ENCODE peak calls at places on chromosomes 16 and 17, in nine cellular contexts. One of them, this sample, is unnamed.

GRCh38 chr16:65106792-65107191 is 15.1 kb downstream of the CDH11 start:
- DNase-seq in substantia nigra: no peak
- DNase-seq in fibroblast of the conjunctiva: no peak
- DNase-seq in Calu3: no peak
- DNase-seq in T-helper 2 cell: no peak
- DNase-seq in activated CD8-positive, alpha-beta memory T cell treated with anti-CD3 and anti-CD28 coated beads for 4 hours: no peak
- DNase-seq in EL: peak
- DNase-seq in skeletal muscle cell: no peak
- DNase-seq in NCI-H2171: no peak
- DNase-seq in this sample: no peak

GRCh38 chr17:71173963-71174362 is 946.9 kb upstream of the SOX9 start:
- DNase-seq in skeletal muscle cell: no peak
- DNase-seq in Calu3: no peak
- DNase-seq in EL: no peak
- DNase-seq in fibroblast of the conjunctiva: no peak
- DNase-seq in NCI-H2171: no peak
- DNase-seq in activated CD8-positive, alpha-beta memory T cell treated with anti-CD3 and anti-CD28 coated beads for 4 hours: no peak
- DNase-seq in substantia nigra: no peak
- DNase-seq in T-helper 2 cell: no peak
- DNase-seq in this sample: no peak

GRCh38 chr16:56749806-56750491 is 20.0 kb downstream of the NUP93 start:
- DNase-seq in skeletal muscle cell: no peak
- DNase-seq in EL: no peak
- DNase-seq in fibroblast of the conjunctiva: no peak
- DNase-seq in substantia nigra: no peak
- DNase-seq in T-helper 2 cell: no peak
- DNase-seq in Calu3: no peak
- DNase-seq in NCI-H2171: no peak
- DNase-seq in activated CD8-positive, alpha-beta memory T cell treated with anti-CD3 and anti-CD28 coated beads for 4 hours: no peak
- DNase-seq in this sample: no peak

GRCh38 chr16:13429411-13429810 is 490.5 kb upstream of the ERCC4 start:
- DNase-seq in activated CD8-positive, alpha-beta memory T cell treated with anti-CD3 and anti-CD28 coated beads for 4 hours: no peak
- DNase-seq in substantia nigra: no peak
- DNase-seq in Calu3: no peak
- DNase-seq in EL: peak
- DNase-seq in T-helper 2 cell: no peak
- DNase-seq in NCI-H2171: no peak
- DNase-seq in fibroblast of the conjunctiva: no peak
- DNase-seq in skeletal muscle cell: no peak
- DNase-seq in this sample: no peak

GRCh38 chr17:58968662-58969061 is 138.0 kb downstream of the TRIM37 start:
- DNase-seq in Calu3: no peak
- DNase-seq in T-helper 2 cell: peak
- DNase-seq in EL: no peak
- DNase-seq in substantia nigra: no peak
- DNase-seq in NCI-H2171: no peak
- DNase-seq in skeletal muscle cell: no peak
- DNase-seq in fibroblast of the conjunctiva: no peak
- DNase-seq in activated CD8-positive, alpha-beta memory T cell treated with anti-CD3 and anti-CD28 coated beads for 4 hours: no peak
- DNase-seq in this sample: no peak

GRCh38 chr16:48596326-48596725 is 13.7 kb downstream of the N4BP1 start:
- DNase-seq in EL: no peak
- DNase-seq in activated CD8-positive, alpha-beta memory T cell treated with anti-CD3 and anti-CD28 coated beads for 4 hours: no peak
- DNase-seq in NCI-H2171: no peak
- DNase-seq in skeletal muscle cell: no peak
- DNase-seq in Calu3: no peak
- DNase-seq in substantia nigra: no peak
- DNase-seq in T-helper 2 cell: peak
- DNase-seq in fibroblast of the conjunctiva: no peak
- DNase-seq in this sample: no peak

GRCh38 chr16:53067675-53068074 is 12.9 kb downstream of the CHD9 start:
- DNase-seq in skeletal muscle cell: no peak
- DNase-seq in fibroblast of the conjunctiva: no peak
- DNase-seq in EL: no peak
- DNase-seq in substantia nigra: no peak
- DNase-seq in activated CD8-positive, alpha-beta memory T cell treated with anti-CD3 and anti-CD28 coated beads for 4 hours: no peak
- DNase-seq in T-helper 2 cell: no peak
- DNase-seq in NCI-H2171: no peak
- DNase-seq in Calu3: no peak
- DNase-seq in this sample: no peak

GRCh38 chr16:745739-746138 is 4.9 kb upstream of the CIAO3 start:
- DNase-seq in fibroblast of the conjunctiva: no peak
- DNase-seq in NCI-H2171: no peak
- DNase-seq in Calu3: peak
- DNase-seq in skeletal muscle cell: no peak
- DNase-seq in EL: no peak
- DNase-seq in activated CD8-positive, alpha-beta memory T cell treated with anti-CD3 and anti-CD28 coated beads for 4 hours: no peak
- DNase-seq in substantia nigra: no peak
- DNase-seq in T-helper 2 cell: no peak
- DNase-seq in this sample: no peak

GRCh38 chr17:7444682-7445010 is 215 bp upstream of the CHRNB1 start:
- DNase-seq in substantia nigra: no peak
- DNase-seq in EL: no peak
- DNase-seq in activated CD8-positive, alpha-beta memory T cell treated with anti-CD3 and anti-CD28 coated beads for 4 hours: no peak
- DNase-seq in skeletal muscle cell: no peak
- DNase-seq in Calu3: no peak
- DNase-seq in fibroblast of the conjunctiva: no peak
- DNase-seq in NCI-H2171: peak
- DNase-seq in T-helper 2 cell: no peak
- DNase-seq in this sample: no peak

GRCh38 chr16:47780213-47780612 is 319.1 kb downstream of the PHKB start:
- DNase-seq in activated CD8-positive, alpha-beta memory T cell treated with anti-CD3 and anti-CD28 coated beads for 4 hours: no peak
- DNase-seq in NCI-H2171: no peak
- DNase-seq in EL: no peak
- DNase-seq in Calu3: no peak
- DNase-seq in fibroblast of the conjunctiva: no peak
- DNase-seq in T-helper 2 cell: no peak
- DNase-seq in skeletal muscle cell: no peak
- DNase-seq in substantia nigra: no peak
- DNase-seq in this sample: no peak

GRCh38 chr17:63382136-63382535 is 64.0 kb downstream of the CYB561 start:
- DNase-seq in substantia nigra: no peak
- DNase-seq in NCI-H2171: no peak
- DNase-seq in Calu3: no peak
- DNase-seq in skeletal muscle cell: no peak
- DNase-seq in activated CD8-positive, alpha-beta memory T cell treated with anti-CD3 and anti-CD28 coated beads for 4 hours: no peak
- DNase-seq in fibroblast of the conjunctiva: no peak
- DNase-seq in EL: peak
- DNase-seq in T-helper 2 cell: no peak
- DNase-seq in this sample: no peak

GRCh38 chr17:42240201-42240600 is 36.0 kb downstream of the STAT5B start:
- DNase-seq in NCI-H2171: no peak
- DNase-seq in EL: no peak
- DNase-seq in activated CD8-positive, alpha-beta memory T cell treated with anti-CD3 and anti-CD28 coated beads for 4 hours: no peak
- DNase-seq in fibroblast of the conjunctiva: no peak
- DNase-seq in skeletal muscle cell: no peak
- DNase-seq in Calu3: no peak
- DNase-seq in T-helper 2 cell: no peak
- DNase-seq in substantia nigra: no peak
- DNase-seq in this sample: no peak

GRCh38 chr17:69733171-69734014 is 318.9 kb downstream of the MAP2K6 start:
- DNase-seq in EL: peak
- DNase-seq in activated CD8-positive, alpha-beta memory T cell treated with anti-CD3 and anti-CD28 coated beads for 4 hours: no peak
- DNase-seq in Calu3: no peak
- DNase-seq in fibroblast of the conjunctiva: peak
- DNase-seq in NCI-H2171: no peak
- DNase-seq in substantia nigra: no peak
- DNase-seq in T-helper 2 cell: no peak
- DNase-seq in skeletal muscle cell: peak
- DNase-seq in this sample: no peak

GRCh38 chr17:3015890-3016289 is 47.5 kb downstream of the OR1D5 start:
- DNase-seq in T-helper 2 cell: no peak
- DNase-seq in skeletal muscle cell: no peak
- DNase-seq in fibroblast of the conjunctiva: no peak
- DNase-seq in EL: peak
- DNase-seq in NCI-H2171: no peak
- DNase-seq in substantia nigra: no peak
- DNase-seq in Calu3: no peak
- DNase-seq in activated CD8-positive, alpha-beta memory T cell treated with anti-CD3 and anti-CD28 coated beads for 4 hours: no peak
- DNase-seq in this sample: no peak

GRCh38 chr16:53781023-53781605 is 77.2 kb downstream of the FTO start:
- DNase-seq in activated CD8-positive, alpha-beta memory T cell treated with anti-CD3 and anti-CD28 coated beads for 4 hours: no peak
- DNase-seq in Calu3: peak
- DNase-seq in NCI-H2171: no peak
- DNase-seq in substantia nigra: no peak
- DNase-seq in skeletal muscle cell: no peak
- DNase-seq in fibroblast of the conjunctiva: no peak
- DNase-seq in T-helper 2 cell: no peak
- DNase-seq in EL: no peak
- DNase-seq in this sample: no peak

GRCh38 chr16:65176603-65177002 is 54.7 kb upstream of the CDH11 start:
- DNase-seq in skeletal muscle cell: peak
- DNase-seq in substantia nigra: no peak
- DNase-seq in NCI-H2171: no peak
- DNase-seq in T-helper 2 cell: no peak
- DNase-seq in activated CD8-positive, alpha-beta memory T cell treated with anti-CD3 and anti-CD28 coated beads for 4 hours: no peak
- DNase-seq in EL: peak
- DNase-seq in Calu3: no peak
- DNase-seq in fibroblast of the conjunctiva: no peak
- DNase-seq in this sample: peak

GRCh38 chr16:89863741-89864391 is 9.5 kb upstream of the TCF25 start:
- DNase-seq in skeletal muscle cell: no peak
- DNase-seq in EL: peak
- DNase-seq in activated CD8-positive, alpha-beta memory T cell treated with anti-CD3 and anti-CD28 coated beads for 4 hours: peak
- DNase-seq in substantia nigra: peak
- DNase-seq in NCI-H2171: no peak
- DNase-seq in T-helper 2 cell: peak
- DNase-seq in Calu3: no peak
- DNase-seq in fibroblast of the conjunctiva: no peak
- DNase-seq in this sample: peak

GRCh38 chr17:49146620-49147306 is 14.2 kb downstream of the B4GALNT2 start:
- DNase-seq in Calu3: peak
- DNase-seq in NCI-H2171: no peak
- DNase-seq in EL: peak
- DNase-seq in fibroblast of the conjunctiva: peak
- DNase-seq in T-helper 2 cell: no peak
- DNase-seq in activated CD8-positive, alpha-beta memory T cell treated with anti-CD3 and anti-CD28 coated beads for 4 hours: no peak
- DNase-seq in skeletal muscle cell: peak
- DNase-seq in substantia nigra: no peak
- DNase-seq in this sample: no peak

GRCh38 chr16:31063495-31063842 is 10.6 kb downstream of the ZNF668 start:
- DNase-seq in fibroblast of the conjunctiva: no peak
- DNase-seq in skeletal muscle cell: no peak
- DNase-seq in activated CD8-positive, alpha-beta memory T cell treated with anti-CD3 and anti-CD28 coated beads for 4 hours: no peak
- DNase-seq in T-helper 2 cell: no peak
- DNase-seq in substantia nigra: no peak
- DNase-seq in EL: no peak
- DNase-seq in Calu3: no peak
- DNase-seq in NCI-H2171: no peak
- DNase-seq in this sample: no peak

GRCh38 chr17:58324409-58325288 is 3.9 kb downstream of the TSPOAP1 start:
- DNase-seq in skeletal muscle cell: no peak
- DNase-seq in activated CD8-positive, alpha-beta memory T cell treated with anti-CD3 and anti-CD28 coated beads for 4 hours: no peak
- DNase-seq in NCI-H2171: peak
- DNase-seq in substantia nigra: no peak
- DNase-seq in Calu3: peak
- DNase-seq in fibroblast of the conjunctiva: no peak
- DNase-seq in T-helper 2 cell: no peak
- DNase-seq in EL: peak
- DNase-seq in this sample: peak

GRCh38 chr17:50172130-50172529 is 6.3 kb downstream of the SGCA start:
- DNase-seq in fibroblast of the conjunctiva: no peak
- DNase-seq in substantia nigra: no peak
- DNase-seq in Calu3: no peak
- DNase-seq in T-helper 2 cell: no peak
- DNase-seq in activated CD8-positive, alpha-beta memory T cell treated with anti-CD3 and anti-CD28 coated beads for 4 hours: no peak
- DNase-seq in NCI-H2171: no peak
- DNase-seq in skeletal muscle cell: no peak
- DNase-seq in EL: no peak
- DNase-seq in this sample: no peak

GRCh38 chr17:77098884-77099545 is 41.8 kb upstream of the SEC14L1 start:
- DNase-seq in activated CD8-positive, alpha-beta memory T cell treated with anti-CD3 and anti-CD28 coated beads for 4 hours: no peak
- DNase-seq in skeletal muscle cell: no peak
- DNase-seq in EL: no peak
- DNase-seq in fibroblast of the conjunctiva: peak
- DNase-seq in Calu3: no peak
- DNase-seq in T-helper 2 cell: peak
- DNase-seq in substantia nigra: peak
- DNase-seq in NCI-H2171: no peak
- DNase-seq in this sample: peak

GRCh38 chr17:60656499-60656898 is 21.2 kb upstream of the BCAS3 start:
- DNase-seq in skeletal muscle cell: no peak
- DNase-seq in activated CD8-positive, alpha-beta memory T cell treated with anti-CD3 and anti-CD28 coated beads for 4 hours: no peak
- DNase-seq in fibroblast of the conjunctiva: no peak
- DNase-seq in T-helper 2 cell: no peak
- DNase-seq in substantia nigra: peak
- DNase-seq in NCI-H2171: no peak
- DNase-seq in Calu3: no peak
- DNase-seq in EL: no peak
- DNase-seq in this sample: no peak

GRCh38 chr17:21263351-21263750 is 10.1 kb upstream of the NATD1 start:
- DNase-seq in substantia nigra: no peak
- DNase-seq in T-helper 2 cell: no peak
- DNase-seq in Calu3: no peak
- DNase-seq in skeletal muscle cell: no peak
- DNase-seq in EL: peak
- DNase-seq in fibroblast of the conjunctiva: no peak
- DNase-seq in activated CD8-positive, alpha-beta memory T cell treated with anti-CD3 and anti-CD28 coated beads for 4 hours: no peak
- DNase-seq in NCI-H2171: no peak
- DNase-seq in this sample: no peak

GRCh38 chr16:89717310-89718197 is 3.1 kb downstream of the VPS9D1 start:
- DNase-seq in EL: no peak
- DNase-seq in skeletal muscle cell: no peak
- DNase-seq in NCI-H2171: no peak
- DNase-seq in fibroblast of the conjunctiva: no peak
- DNase-seq in activated CD8-positive, alpha-beta memory T cell treated with anti-CD3 and anti-CD28 coated beads for 4 hours: no peak
- DNase-seq in T-helper 2 cell: no peak
- DNase-seq in substantia nigra: no peak
- DNase-seq in Calu3: no peak
- DNase-seq in this sample: no peak

GRCh38 chr17:45261577-45262515 is at the start of gene SPATA32:
- DNase-seq in Calu3: no peak
- DNase-seq in fibroblast of the conjunctiva: no peak
- DNase-seq in EL: no peak
- DNase-seq in skeletal muscle cell: no peak
- DNase-seq in T-helper 2 cell: peak
- DNase-seq in substantia nigra: peak
- DNase-seq in NCI-H2171: no peak
- DNase-seq in activated CD8-positive, alpha-beta memory T cell treated with anti-CD3 and anti-CD28 coated beads for 4 hours: peak
- DNase-seq in this sample: peak

GRCh38 chr17:68248199-68248825 is 469 bp downstream of the AMZ2 start:
- DNase-seq in fibroblast of the conjunctiva: peak
- DNase-seq in skeletal muscle cell: peak
- DNase-seq in T-helper 2 cell: no peak
- DNase-seq in activated CD8-positive, alpha-beta memory T cell treated with anti-CD3 and anti-CD28 coated beads for 4 hours: no peak
- DNase-seq in NCI-H2171: peak
- DNase-seq in substantia nigra: peak
- DNase-seq in Calu3: no peak
- DNase-seq in EL: peak
- DNase-seq in this sample: peak

GRCh38 chr17:82863941-82864720 is 24.3 kb upstream of the ZNF750 start:
- DNase-seq in T-helper 2 cell: peak
- DNase-seq in fibroblast of the conjunctiva: peak
- DNase-seq in NCI-H2171: peak
- DNase-seq in substantia nigra: no peak
- DNase-seq in Calu3: no peak
- DNase-seq in activated CD8-positive, alpha-beta memory T cell treated with anti-CD3 and anti-CD28 coated beads for 4 hours: peak
- DNase-seq in skeletal muscle cell: peak
- DNase-seq in EL: peak
- DNase-seq in this sample: peak

GRCh38 chr16:69564845-69565610 is 738 bp upstream of the NFAT5 start:
- DNase-seq in fibroblast of the conjunctiva: no peak
- DNase-seq in skeletal muscle cell: no peak
- DNase-seq in activated CD8-positive, alpha-beta memory T cell treated with anti-CD3 and anti-CD28 coated beads for 4 hours: no peak
- DNase-seq in EL: peak
- DNase-seq in T-helper 2 cell: peak
- DNase-seq in substantia nigra: no peak
- DNase-seq in NCI-H2171: peak
- DNase-seq in Calu3: no peak
- DNase-seq in this sample: no peak

GRCh38 chr16:24255446-24256352 is at the start of gene CACNG3:
- DNase-seq in fibroblast of the conjunctiva: no peak
- DNase-seq in activated CD8-positive, alpha-beta memory T cell treated with anti-CD3 and anti-CD28 coated beads for 4 hours: no peak
- DNase-seq in Calu3: no peak
- DNase-seq in NCI-H2171: no peak
- DNase-seq in EL: peak
- DNase-seq in T-helper 2 cell: no peak
- DNase-seq in skeletal muscle cell: no peak
- DNase-seq in substantia nigra: peak
- DNase-seq in this sample: peak

GRCh38 chr17:40314557-40314953 is 5.6 kb downstream of the RARA start:
- DNase-seq in Calu3: peak
- DNase-seq in EL: peak
- DNase-seq in NCI-H2171: peak
- DNase-seq in fibroblast of the conjunctiva: peak
- DNase-seq in activated CD8-positive, alpha-beta memory T cell treated with anti-CD3 and anti-CD28 coated beads for 4 hours: peak
- DNase-seq in T-helper 2 cell: peak
- DNase-seq in substantia nigra: peak
- DNase-seq in skeletal muscle cell: peak
- DNase-seq in this sample: peak